ENCODE peak calls at places on chromosomes 16 and 17, in ten cellular contexts. G is body of pancreas; Q is dorsolateral prefrontal cortex; K is ascending aorta; F is right cardiac atrium; P is cardiac muscle cell; R is upper lobe of right lung; B is cardiac fibroblast; Y is sigmoid colon; M is CD8-positive, alpha-beta T cell. W is an unnamed sample.

GRCh38 chr16:67460961-67461360 is 20.0 kb downstream of the ATP6V0D1 start:
- DNase-seq in G (no peak), Q (no peak), K (no peak), F (peak; percentile 14), P (no peak), R (no peak), B (no peak), Y (no peak), M (no peak), W (no peak)

GRCh38 chr17:29145289-29146058 is 34.7 kb downstream of the MYO18A start:
- DNase-seq in G (peak; percentile 72), Q (peak; percentile 68), K (no peak), F (peak; percentile 78), P (peak; percentile 88), R (peak; percentile 85), B (peak; percentile 89), Y (peak; percentile 87), M (peak; percentile 60), W (peak; percentile 85)

GRCh38 chr17:67221062-67221998 is 23.7 kb downstream of the HELZ start:
- DNase-seq in G (no peak), Q (peak; percentile 7), K (no peak), F (no peak), P (peak; percentile 67), R (no peak), B (peak; percentile 78), Y (no peak), M (no peak), W (no peak)

GRCh38 chr17:77373298-77374169 is 232.8 kb downstream of the SEC14L1 start:
- DNase-seq in G (no peak), Q (no peak), K (no peak), F (peak; percentile 87), P (peak; percentile 51), R (peak; percentile 79), B (peak; percentile 48), Y (peak; percentile 77), M (no peak), W (no peak)

GRCh38 chr17:72609501-72609900 is 483.0 kb downstream of the SLC39A11 start:
- DNase-seq in G (peak; percentile 60), Q (no peak), K (no peak), F (no peak), P (no peak), R (no peak), B (no peak), Y (no peak), M (no peak), W (no peak)

GRCh38 chr17:6269474-6269873 is 165.4 kb downstream of the AIPL1 start:
- DNase-seq in G (no peak), Q (no peak), K (no peak), F (peak; percentile 60), P (peak; percentile 40), R (no peak), B (peak; percentile 12), Y (no peak), M (no peak), W (peak; percentile 57)

GRCh38 chr17:50661795-50662391 is 27.2 kb downstream of the ABCC3 start:
- DNase-seq in G (peak; percentile 87), Q (peak; percentile 56), K (peak; percentile 55), F (no peak), P (peak; percentile 84), R (peak; percentile 77), B (peak; percentile 87), Y (peak; percentile 81), M (no peak), W (peak; percentile 73)

GRCh38 chr16:11955713-11956123 is 9.3 kb upstream of the TNFRSF17 start:
- DNase-seq in G (no peak), Q (no peak), K (no peak), F (no peak), P (peak; percentile 71), R (no peak), B (peak; percentile 77), Y (peak; percentile 43), M (no peak), W (no peak)

GRCh38 chr16:4303973-4304372 is 11.9 kb upstream of the GLIS2 start:
- DNase-seq in G (no peak), Q (peak; percentile 94), K (no peak), F (no peak), P (no peak), R (no peak), B (no peak), Y (no peak), M (no peak), W (no peak)

GRCh38 chr17:81128774-81129173 is 36.5 kb upstream of the PVALEF start:
- DNase-seq in G (no peak), Q (peak; percentile 44), K (no peak), F (no peak), P (no peak), R (no peak), B (no peak), Y (no peak), M (no peak), W (no peak)

GRCh38 chr16:19330801-19331484 is 45.4 kb downstream of the CLEC19A start:
- DNase-seq in G (peak; percentile 15), Q (no peak), K (no peak), F (no peak), P (peak; percentile 2), R (no peak), B (no peak), Y (no peak), M (no peak), W (no peak)

GRCh38 chr17:29179232-29180036 is 764 bp downstream of the MYO18A start:
- DNase-seq in G (peak; percentile 89), Q (peak; percentile 25), K (no peak), F (peak; percentile 79), P (no peak), R (peak; percentile 90), B (no peak), Y (no peak), M (no peak), W (no peak)

GRCh38 chr17:31509095-31509804 is 117.8 kb downstream of the RAB11FIP4 start:
- DNase-seq in G (no peak), Q (no peak), K (no peak), F (peak; percentile 48), P (no peak), R (no peak), B (no peak), Y (no peak), M (no peak), W (peak; percentile 42)

GRCh38 chr16:62225675-62226074 is 189.4 kb upstream of the CDH8 start:
- DNase-seq in G (peak; percentile 84), Q (no peak), K (no peak), F (peak; percentile 79), P (peak; percentile 3), R (peak; percentile 85), B (peak; percentile 3), Y (no peak), M (no peak), W (peak; percentile 85)

GRCh38 chr16:24544640-24545039 is 5.3 kb downstream of the RBBP6 start:
- DNase-seq in G (no peak), Q (no peak), K (no peak), F (no peak), P (no peak), R (no peak), B (no peak), Y (no peak), M (no peak), W (no peak)

GRCh38 chr16:16763449-16763848 is 384.5 kb downstream of the NPIPA7 start:
- DNase-seq in G (no peak), Q (no peak), K (no peak), F (no peak), P (no peak), R (no peak), B (no peak), Y (no peak), M (no peak), W (no peak)

GRCh38 chr17:5527647-5528250 is 41.4 kb downstream of the MIS12 start:
- DNase-seq in G (no peak), Q (no peak), K (no peak), F (no peak), P (no peak), R (peak; percentile 56), B (no peak), Y (peak; percentile 46), M (no peak), W (no peak)

GRCh38 chr16:72311426-72311825 is 139.5 kb upstream of the PMFBP1 start:
- DNase-seq in G (no peak), Q (no peak), K (no peak), F (no peak), P (peak; percentile 35), R (no peak), B (peak; percentile 54), Y (no peak), M (no peak), W (no peak)

DNA sequence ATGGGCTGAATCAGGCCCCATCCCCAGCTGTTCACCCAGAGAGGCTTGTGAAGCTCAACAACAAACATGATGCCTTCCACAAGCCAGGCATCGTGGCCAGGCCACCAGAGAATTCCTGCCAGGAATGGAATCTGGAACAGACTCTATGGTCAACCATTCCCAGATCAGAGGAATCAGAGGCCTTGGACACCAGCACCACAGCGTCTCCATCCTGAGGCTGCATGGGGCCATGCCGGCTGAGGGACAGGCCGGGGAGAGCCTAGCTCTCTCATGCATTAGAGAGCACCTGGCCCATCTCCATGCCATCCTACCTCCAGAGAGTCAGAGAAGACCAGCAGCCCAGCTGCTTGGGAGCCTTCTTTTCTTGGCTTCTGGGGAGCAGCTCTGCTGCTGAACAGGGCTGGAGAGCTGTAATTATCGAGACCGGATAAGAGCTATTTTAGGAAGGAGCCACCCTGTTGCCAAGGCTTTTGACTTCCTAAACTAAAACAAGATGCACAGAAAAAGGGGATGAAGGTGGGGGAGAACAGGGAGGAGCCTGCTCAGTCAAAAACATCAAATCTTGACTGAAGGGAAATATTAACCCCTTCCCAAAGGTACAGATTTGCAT is 24.5 kb upstream of the MTMR4 start:
- DNase-seq in G (no peak), Q (no peak), K (no peak), F (no peak), P (peak; percentile 53), R (no peak), B (peak; percentile 68), Y (no peak), M (no peak), W (no peak)
- H3K4me3 ChIP-seq in G (no peak overlapping the region), Q (no peak overlapping the region), K (no peak overlapping the region), F (no peak overlapping the region), P (no peak overlapping the region), R (no peak overlapping the region), B (no peak overlapping the region), Y (no peak overlapping the region), M (no peak overlapping the region), W (no peak overlapping the region)

GRCh38 chr16:165539-166374 is at the start of gene HBM:
- DNase-seq in G (no peak), Q (no peak), K (no peak), F (peak; percentile 24), P (no peak), R (no peak), B (no peak), Y (no peak), M (no peak), W (no peak)
- H3K4me3 ChIP-seq in G (no peak within 1 kb of the TSS), Q (peak within 1 kb of the TSS; percentile 13), K (no peak within 1 kb of the TSS), F (peak within 1 kb of the TSS; percentile 1), P (peak within 1 kb of the TSS; percentile 23), R (no peak within 1 kb of the TSS), B (no peak within 1 kb of the TSS), Y (no peak within 1 kb of the TSS), M (peak within 1 kb of the TSS; percentile 22), W (no peak within 1 kb of the TSS)

GRCh38 chr16:25699069-25699468 is 7.3 kb downstream of the HS3ST4 start:
- DNase-seq in G (no peak), Q (no peak), K (no peak), F (no peak), P (no peak), R (no peak), B (no peak), Y (no peak), M (no peak), W (no peak)
- H3K4me3 ChIP-seq in G (no peak overlapping the region), Q (no peak overlapping the region), K (no peak overlapping the region), F (no peak overlapping the region), P (no peak overlapping the region), R (no peak overlapping the region), B (no peak overlapping the region), Y (no peak overlapping the region), M (no peak overlapping the region), W (no peak overlapping the region)

GRCh38 chr17:2485970-2486369 is 25.7 kb downstream of the METTL16 start:
- DNase-seq in G (no peak), Q (no peak), K (no peak), F (no peak), P (no peak), R (no peak), B (no peak), Y (no peak), M (no peak), W (no peak)
- H3K4me3 ChIP-seq in G (no peak overlapping the region), Q (no peak overlapping the region), K (no peak overlapping the region), F (peak overlapping the region; percentile 47), P (no peak overlapping the region), R (peak overlapping the region; percentile 41), B (no peak overlapping the region), Y (no peak overlapping the region), M (no peak overlapping the region), W (no peak overlapping the region)

W was measured in Jurkat, Clone E6-1.